ENCODE peak calls at places on chromosomes 3 and 15, in seven cellular contexts. One of them, this sample, is unnamed.

GRCh38 chr3:158313344-158313927 is 203.5 kb downstream of the RSRC1 start:
- DNase-seq in chondrocyte: no peak
- DNase-seq in caudate nucleus: no peak
- DNase-seq in stimulated activated CD8-positive, alpha-beta memory T cell treated with anti-CD3 and anti-CD28 coated beads, Interleukin-2, amount 100 ng/mL, for 1 hour: no peak
- DNase-seq in GM13977: peak
- DNase-seq in SW 1271: peak
- DNase-seq in breast epithelium: no peak
- DNase-seq in this sample: peak

GRCh38 chr3:14410501-14411165 is 8.2 kb downstream of the SLC6A6 start:
- DNase-seq in chondrocyte: peak
- DNase-seq in caudate nucleus: no peak
- DNase-seq in stimulated activated CD8-positive, alpha-beta memory T cell treated with anti-CD3 and anti-CD28 coated beads, Interleukin-2, amount 100 ng/mL, for 1 hour: no peak
- DNase-seq in GM13977: no peak
- DNase-seq in SW 1271: peak
- DNase-seq in breast epithelium: no peak
- DNase-seq in this sample: no peak

GRCh38 chr3:23435904-23436303 is 232.8 kb downstream of the UBE2E2 start:
- DNase-seq in chondrocyte: no peak
- DNase-seq in caudate nucleus: no peak
- DNase-seq in stimulated activated CD8-positive, alpha-beta memory T cell treated with anti-CD3 and anti-CD28 coated beads, Interleukin-2, amount 100 ng/mL, for 1 hour: no peak
- DNase-seq in GM13977: no peak
- DNase-seq in SW 1271: no peak
- DNase-seq in breast epithelium: no peak
- DNase-seq in this sample: no peak

GRCh38 chr15:86135030-86135429 is 55.4 kb downstream of the AGBL1 start:
- DNase-seq in chondrocyte: no peak
- DNase-seq in caudate nucleus: no peak
- DNase-seq in stimulated activated CD8-positive, alpha-beta memory T cell treated with anti-CD3 and anti-CD28 coated beads, Interleukin-2, amount 100 ng/mL, for 1 hour: no peak
- DNase-seq in GM13977: no peak
- DNase-seq in SW 1271: no peak
- DNase-seq in breast epithelium: no peak
- DNase-seq in this sample: no peak

GRCh38 chr3:132047209-132047608 is 12.4 kb upstream of the CPNE4 start:
- DNase-seq in chondrocyte: no peak
- DNase-seq in caudate nucleus: no peak
- DNase-seq in stimulated activated CD8-positive, alpha-beta memory T cell treated with anti-CD3 and anti-CD28 coated beads, Interleukin-2, amount 100 ng/mL, for 1 hour: no peak
- DNase-seq in GM13977: no peak
- DNase-seq in SW 1271: no peak
- DNase-seq in breast epithelium: no peak
- DNase-seq in this sample: no peak

GRCh38 chr3:39291903-39292329 is 12.1 kb upstream of the CX3CR1 start:
- DNase-seq in chondrocyte: no peak
- DNase-seq in caudate nucleus: no peak
- DNase-seq in stimulated activated CD8-positive, alpha-beta memory T cell treated with anti-CD3 and anti-CD28 coated beads, Interleukin-2, amount 100 ng/mL, for 1 hour: peak
- DNase-seq in GM13977: peak
- DNase-seq in SW 1271: peak
- DNase-seq in breast epithelium: peak
- DNase-seq in this sample: peak

GRCh38 chr3:194584866-194585265 is 48.4 kb downstream of the TMEM44 start:
- DNase-seq in chondrocyte: no peak
- DNase-seq in caudate nucleus: no peak
- DNase-seq in stimulated activated CD8-positive, alpha-beta memory T cell treated with anti-CD3 and anti-CD28 coated beads, Interleukin-2, amount 100 ng/mL, for 1 hour: no peak
- DNase-seq in GM13977: no peak
- DNase-seq in SW 1271: no peak
- DNase-seq in breast epithelium: no peak
- DNase-seq in this sample: no peak

GRCh38 chr3:134320749-134321148 is 53.5 kb downstream of the AMOTL2 start:
- DNase-seq in chondrocyte: no peak
- DNase-seq in caudate nucleus: no peak
- DNase-seq in stimulated activated CD8-positive, alpha-beta memory T cell treated with anti-CD3 and anti-CD28 coated beads, Interleukin-2, amount 100 ng/mL, for 1 hour: no peak
- DNase-seq in GM13977: no peak
- DNase-seq in SW 1271: peak
- DNase-seq in breast epithelium: no peak
- DNase-seq in this sample: no peak

GRCh38 chr3:18469775-18470174 is 44.6 kb upstream of the SATB1 start:
- DNase-seq in chondrocyte: no peak
- DNase-seq in caudate nucleus: no peak
- DNase-seq in stimulated activated CD8-positive, alpha-beta memory T cell treated with anti-CD3 and anti-CD28 coated beads, Interleukin-2, amount 100 ng/mL, for 1 hour: no peak
- DNase-seq in GM13977: no peak
- DNase-seq in SW 1271: no peak
- DNase-seq in breast epithelium: no peak
- DNase-seq in this sample: no peak

GRCh38 chr3:80734483-80734882 is 966.7 kb upstream of the ROBO1 start:
- DNase-seq in chondrocyte: no peak
- DNase-seq in caudate nucleus: no peak
- DNase-seq in stimulated activated CD8-positive, alpha-beta memory T cell treated with anti-CD3 and anti-CD28 coated beads, Interleukin-2, amount 100 ng/mL, for 1 hour: no peak
- DNase-seq in GM13977: no peak
- DNase-seq in SW 1271: no peak
- DNase-seq in breast epithelium: no peak
- DNase-seq in this sample: no peak

GRCh38 chr3:4709336-4709735 is 216.2 kb downstream of the ITPR1 start:
- DNase-seq in chondrocyte: no peak
- DNase-seq in caudate nucleus: no peak
- DNase-seq in stimulated activated CD8-positive, alpha-beta memory T cell treated with anti-CD3 and anti-CD28 coated beads, Interleukin-2, amount 100 ng/mL, for 1 hour: no peak
- DNase-seq in GM13977: no peak
- DNase-seq in SW 1271: no peak
- DNase-seq in breast epithelium: no peak
- DNase-seq in this sample: no peak

GRCh38 chr3:87855211-87855610 is 203.6 kb downstream of the CGGBP1 start:
- DNase-seq in chondrocyte: no peak
- DNase-seq in caudate nucleus: no peak
- DNase-seq in stimulated activated CD8-positive, alpha-beta memory T cell treated with anti-CD3 and anti-CD28 coated beads, Interleukin-2, amount 100 ng/mL, for 1 hour: no peak
- DNase-seq in GM13977: no peak
- DNase-seq in SW 1271: no peak
- DNase-seq in breast epithelium: no peak
- DNase-seq in this sample: no peak

GRCh38 chr15:68930268-68931022 is at the start of gene SPESP1:
- DNase-seq in chondrocyte: peak
- DNase-seq in caudate nucleus: no peak
- DNase-seq in stimulated activated CD8-positive, alpha-beta memory T cell treated with anti-CD3 and anti-CD28 coated beads, Interleukin-2, amount 100 ng/mL, for 1 hour: no peak
- DNase-seq in GM13977: peak
- DNase-seq in SW 1271: no peak
- DNase-seq in breast epithelium: peak
- DNase-seq in this sample: peak

GRCh38 chr3:112481342-112481870 is 17.9 kb downstream of the BTLA start:
- DNase-seq in chondrocyte: no peak
- DNase-seq in caudate nucleus: no peak
- DNase-seq in stimulated activated CD8-positive, alpha-beta memory T cell treated with anti-CD3 and anti-CD28 coated beads, Interleukin-2, amount 100 ng/mL, for 1 hour: no peak
- DNase-seq in GM13977: no peak
- DNase-seq in SW 1271: no peak
- DNase-seq in breast epithelium: no peak
- DNase-seq in this sample: no peak

GRCh38 chr3:88235102-88235501 is 85.3 kb downstream of the C3orf38 start:
- DNase-seq in chondrocyte: no peak
- DNase-seq in caudate nucleus: no peak
- DNase-seq in stimulated activated CD8-positive, alpha-beta memory T cell treated with anti-CD3 and anti-CD28 coated beads, Interleukin-2, amount 100 ng/mL, for 1 hour: no peak
- DNase-seq in GM13977: no peak
- DNase-seq in SW 1271: no peak
- DNase-seq in breast epithelium: no peak
- DNase-seq in this sample: no peak

GRCh38 chr15:70584838-70585706 is 178.3 kb downstream of the UACA start:
- DNase-seq in chondrocyte: no peak
- DNase-seq in caudate nucleus: no peak
- DNase-seq in stimulated activated CD8-positive, alpha-beta memory T cell treated with anti-CD3 and anti-CD28 coated beads, Interleukin-2, amount 100 ng/mL, for 1 hour: peak
- DNase-seq in GM13977: peak
- DNase-seq in SW 1271: no peak
- DNase-seq in breast epithelium: no peak
- DNase-seq in this sample: peak

GRCh38 chr15:79370716-79371115 is 59.8 kb downstream of the TMED3 start:
- DNase-seq in chondrocyte: no peak
- DNase-seq in caudate nucleus: no peak
- DNase-seq in stimulated activated CD8-positive, alpha-beta memory T cell treated with anti-CD3 and anti-CD28 coated beads, Interleukin-2, amount 100 ng/mL, for 1 hour: no peak
- DNase-seq in GM13977: no peak
- DNase-seq in SW 1271: no peak
- DNase-seq in breast epithelium: no peak
- DNase-seq in this sample: no peak

GRCh38 chr15:34336947-34337556 is 529 bp downstream of the SLC12A6 start:
- DNase-seq in chondrocyte: no peak
- DNase-seq in caudate nucleus: no peak
- DNase-seq in stimulated activated CD8-positive, alpha-beta memory T cell treated with anti-CD3 and anti-CD28 coated beads, Interleukin-2, amount 100 ng/mL, for 1 hour: no peak
- DNase-seq in GM13977: no peak
- DNase-seq in SW 1271: no peak
- DNase-seq in breast epithelium: no peak
- DNase-seq in this sample: no peak

GRCh38 chr15:95684693-95685115 is 645.8 kb upstream of the NR2F2 start:
- DNase-seq in chondrocyte: no peak
- DNase-seq in caudate nucleus: no peak
- DNase-seq in stimulated activated CD8-positive, alpha-beta memory T cell treated with anti-CD3 and anti-CD28 coated beads, Interleukin-2, amount 100 ng/mL, for 1 hour: no peak
- DNase-seq in GM13977: no peak
- DNase-seq in SW 1271: peak
- DNase-seq in breast epithelium: no peak
- DNase-seq in this sample: no peak

GRCh38 chr3:195285403-195285802 is 14.4 kb upstream of the XXYLT1 start:
- DNase-seq in chondrocyte: no peak
- DNase-seq in caudate nucleus: no peak
- DNase-seq in stimulated activated CD8-positive, alpha-beta memory T cell treated with anti-CD3 and anti-CD28 coated beads, Interleukin-2, amount 100 ng/mL, for 1 hour: no peak
- DNase-seq in GM13977: no peak
- DNase-seq in SW 1271: no peak
- DNase-seq in breast epithelium: no peak
- DNase-seq in this sample: no peak

GRCh38 chr3:143313598-143314188 is 194.1 kb downstream of the CHST2 start:
- DNase-seq in chondrocyte: no peak
- DNase-seq in caudate nucleus: no peak
- DNase-seq in stimulated activated CD8-positive, alpha-beta memory T cell treated with anti-CD3 and anti-CD28 coated beads, Interleukin-2, amount 100 ng/mL, for 1 hour: no peak
- DNase-seq in GM13977: no peak
- DNase-seq in SW 1271: no peak
- DNase-seq in breast epithelium: no peak
- DNase-seq in this sample: no peak

GRCh38 chr3:56801151-56801596 is 575 bp downstream of the ARHGEF3 start:
- DNase-seq in chondrocyte: no peak
- DNase-seq in caudate nucleus: no peak
- DNase-seq in stimulated activated CD8-positive, alpha-beta memory T cell treated with anti-CD3 and anti-CD28 coated beads, Interleukin-2, amount 100 ng/mL, for 1 hour: no peak
- DNase-seq in GM13977: no peak
- DNase-seq in SW 1271: no peak
- DNase-seq in breast epithelium: no peak
- DNase-seq in this sample: no peak

GRCh38 chr3:188007897-188008296 is 146.1 kb upstream of the LPP start:
- DNase-seq in chondrocyte: no peak
- DNase-seq in caudate nucleus: no peak
- DNase-seq in stimulated activated CD8-positive, alpha-beta memory T cell treated with anti-CD3 and anti-CD28 coated beads, Interleukin-2, amount 100 ng/mL, for 1 hour: no peak
- DNase-seq in GM13977: no peak
- DNase-seq in SW 1271: no peak
- DNase-seq in breast epithelium: no peak
- DNase-seq in this sample: no peak

This sample was measured in D341Med.